ENCODE peak calls at places on chromosomes 2 and 18, in ten cellular contexts. M is NCI-H1417, Z is MCF 10A, E is kidney, O is occipital lobe, V is lung microvascular endothelial cell, G is NCI-H69, I is substantia nigra, J is NCI-H146, X is heart left ventricle. H is an unnamed sample.

GRCh38 chr2:10171006-10171800 is 48.7 kb downstream of the RRM2 start:
- DNase-seq in M (no peak), Z (no peak), E (no peak), O (no peak), V (no peak), G (no peak), I (no peak), J (no peak), X (no peak), H (no peak)

GRCh38 chr2:71691747-71692455 is 238.5 kb downstream of the DYSF start:
- DNase-seq in M (no peak), Z (no peak), E (peak; percentile 67), O (no peak), V (peak; percentile 68), G (no peak), I (no peak), J (no peak), X (no peak), H (no peak)

GRCh38 chr2:105652014-105652796 is 92.5 kb upstream of the NCK2 start:
- DNase-seq in M (no peak), Z (no peak), E (no peak), O (no peak), V (no peak), G (no peak), I (no peak), J (no peak), X (no peak), H (no peak)

GRCh38 chr2:2530334-2530733 is 199.3 kb upstream of the MYT1L start:
- DNase-seq in M (no peak), Z (no peak), E (peak; percentile 16), O (no peak), V (no peak), G (peak; percentile 7), I (no peak), J (no peak), X (no peak), H (no peak)

GRCh38 chr18:48788378-48788777 is 162.4 kb downstream of the SMAD7 start:
- DNase-seq in M (no peak), Z (no peak), E (no peak), O (no peak), V (no peak), G (no peak), I (no peak), J (no peak), X (no peak), H (no peak)

GRCh38 chr2:190197143-190197720 is 122.4 kb downstream of the HIBCH start:
- DNase-seq in M (no peak), Z (no peak), E (no peak), O (no peak), V (no peak), G (no peak), I (no peak), J (no peak), X (no peak), H (no peak)

GRCh38 chr2:38394903-38395341 is 17.8 kb upstream of the ATL2 start:
- DNase-seq in M (no peak), Z (peak; percentile 27), E (no peak), O (no peak), V (no peak), G (no peak), I (no peak), J (no peak), X (no peak), H (no peak)

GRCh38 chr2:96342085-96342484 is 6.5 kb downstream of the NCAPH start:
- DNase-seq in M (no peak), Z (peak; percentile 33), E (no peak), O (no peak), V (peak; percentile 56), G (peak; percentile 3), I (no peak), J (peak; percentile 18), X (no peak), H (no peak)

GRCh38 chr2:211487746-211488145 is 931.3 kb downstream of the CPS1 start:
- DNase-seq in M (no peak), Z (no peak), E (no peak), O (no peak), V (no peak), G (peak; percentile 73), I (no peak), J (peak; percentile 37), X (no peak), H (no peak)

GRCh38 chr2:230570987-230571386 is 141.7 kb upstream of the CAB39 start:
- DNase-seq in M (no peak), Z (no peak), E (no peak), O (no peak), V (no peak), G (no peak), I (no peak), J (no peak), X (no peak), H (no peak)

GRCh38 chr2:177599956-177600355 is 207.4 kb downstream of the AGPS start:
- DNase-seq in M (no peak), Z (no peak), E (no peak), O (no peak), V (no peak), G (no peak), I (no peak), J (no peak), X (no peak), H (no peak)

GRCh38 chr2:164606557-164606956 is 14.7 kb downstream of the GRB14 start:
- DNase-seq in M (no peak), Z (no peak), E (no peak), O (no peak), V (no peak), G (no peak), I (no peak), J (no peak), X (no peak), H (no peak)

GRCh38 chr18:26405190-26405781 is 143.1 kb downstream of the KCTD1 start:
- DNase-seq in M (peak; percentile 47), Z (peak; percentile 64), E (peak; percentile 76), O (peak; percentile 3), V (peak; percentile 67), G (peak; percentile 75), I (no peak), J (no peak), X (peak; percentile 15), H (peak; percentile 50)

GRCh38 chr2:84940088-84940470 is 30.9 kb upstream of the KCMF1 start:
- DNase-seq in M (no peak), Z (no peak), E (no peak), O (no peak), V (no peak), G (no peak), I (no peak), J (no peak), X (no peak), H (no peak)

GRCh38 chr2:102245266-102246151 is 58.7 kb downstream of the IL1RL2 start:
- DNase-seq in M (no peak), Z (no peak), E (no peak), O (no peak), V (no peak), G (no peak), I (no peak), J (no peak), X (no peak), H (no peak)

H was measured in hippocampal formation.